ENCODE peak calls at places on chromosome 2, in six cellular contexts. I is fibroblast of villous mesenchyme, U is fibroblast of pulmonary artery, T is MCF 10A, H is AG10803, O is AG04450. S is an unnamed sample.

GRCh38 chr2:131966256-131966655 is 195.5 kb downstream of the ANKRD30BL start:
- DNase-seq in I (no peak), U (no peak), T (no peak), H (no peak), O (no peak), S (no peak)

GRCh38 chr2:100470898-100471514 is 724 bp downstream of the NMS start:
- DNase-seq in I (peak), U (peak), T (peak), H (no peak), O (no peak), S (no peak)

GRCh38 chr2:108460345-108461037 is 11.5 kb downstream of the GCC2 start:
- DNase-seq in I (no peak), U (no peak), T (no peak), H (no peak), O (no peak), S (no peak)

GRCh38 chr2:54545700-54546450 is 89.7 kb downstream of the SPTBN1 start:
- DNase-seq in I (peak), U (peak), T (no peak), H (no peak), O (no peak), S (no peak)

GRCh38 chr2:188119112-188119838 is 172.4 kb upstream of the GULP1 start:
- DNase-seq in I (no peak), U (no peak), T (no peak), H (no peak), O (no peak), S (no peak)

GRCh38 chr2:11539317-11540147 is 5.7 kb downstream of the GREB1 start:
- DNase-seq in I (no peak), U (no peak), T (peak), H (no peak), O (no peak), S (no peak)

GRCh38 chr2:121667618-121668017 is 18.4 kb upstream of the CLASP1 start:
- DNase-seq in I (no peak), U (no peak), T (no peak), H (no peak), O (no peak), S (no peak)

GRCh38 chr2:103459302-103459701 is 697.5 kb downstream of the TMEM182 start:
- DNase-seq in I (no peak), U (no peak), T (no peak), H (no peak), O (no peak), S (no peak)

GRCh38 chr2:68045337-68045736 is 17.5 kb downstream of the C1D start:
- DNase-seq in I (peak), U (peak), T (no peak), H (peak), O (no peak), S (no peak)

GRCh38 chr2:45968946-45969584 is 317.6 kb downstream of the PRKCE start:
- DNase-seq in I (peak), U (no peak), T (no peak), H (peak), O (peak), S (no peak)

GRCh38 chr2:153497938-153498629 is 19.5 kb upstream of the RPRM start:
- DNase-seq in I (no peak), U (no peak), T (peak), H (no peak), O (no peak), S (no peak)
- TF ChIP-seq CTCF in I (no peak), U (no peak), T (no peak), H (no peak), O (no peak), S (no peak)

GRCh38 chr2:29329899-29330298 is 214.7 kb downstream of the CLIP4 start:
- DNase-seq in I (no peak), U (no peak), T (no peak), H (no peak), O (no peak), S (no peak)
- TF ChIP-seq CTCF in I (no peak), U (peak), T (peak), H (peak), O (peak), S (peak)

DNA sequence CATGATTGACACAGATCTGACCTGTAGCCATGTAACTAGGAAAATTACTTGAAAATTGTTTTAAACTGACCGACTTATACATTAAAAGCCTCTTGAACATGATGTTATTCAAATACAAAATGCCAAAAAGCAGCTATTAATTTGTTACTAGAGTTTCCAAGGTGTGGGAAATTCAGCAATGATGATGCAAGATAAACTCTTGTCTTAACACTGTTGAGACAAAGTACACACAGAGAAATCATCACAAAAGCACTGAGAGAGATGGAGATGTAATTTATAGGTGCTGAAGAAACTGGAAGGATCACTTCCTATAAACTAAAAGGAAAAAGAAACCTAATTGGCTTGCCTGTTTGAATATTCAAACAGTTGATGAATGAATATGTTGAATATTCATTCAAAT is 34.7 kb upstream of the WDR75 start:
- DNase-seq in I (peak), U (no peak), T (no peak), H (no peak), O (no peak), S (no peak)
- TF ChIP-seq CTCF in I (no peak), U (no peak), T (no peak), H (no peak), O (no peak), S (no peak)

DNA sequence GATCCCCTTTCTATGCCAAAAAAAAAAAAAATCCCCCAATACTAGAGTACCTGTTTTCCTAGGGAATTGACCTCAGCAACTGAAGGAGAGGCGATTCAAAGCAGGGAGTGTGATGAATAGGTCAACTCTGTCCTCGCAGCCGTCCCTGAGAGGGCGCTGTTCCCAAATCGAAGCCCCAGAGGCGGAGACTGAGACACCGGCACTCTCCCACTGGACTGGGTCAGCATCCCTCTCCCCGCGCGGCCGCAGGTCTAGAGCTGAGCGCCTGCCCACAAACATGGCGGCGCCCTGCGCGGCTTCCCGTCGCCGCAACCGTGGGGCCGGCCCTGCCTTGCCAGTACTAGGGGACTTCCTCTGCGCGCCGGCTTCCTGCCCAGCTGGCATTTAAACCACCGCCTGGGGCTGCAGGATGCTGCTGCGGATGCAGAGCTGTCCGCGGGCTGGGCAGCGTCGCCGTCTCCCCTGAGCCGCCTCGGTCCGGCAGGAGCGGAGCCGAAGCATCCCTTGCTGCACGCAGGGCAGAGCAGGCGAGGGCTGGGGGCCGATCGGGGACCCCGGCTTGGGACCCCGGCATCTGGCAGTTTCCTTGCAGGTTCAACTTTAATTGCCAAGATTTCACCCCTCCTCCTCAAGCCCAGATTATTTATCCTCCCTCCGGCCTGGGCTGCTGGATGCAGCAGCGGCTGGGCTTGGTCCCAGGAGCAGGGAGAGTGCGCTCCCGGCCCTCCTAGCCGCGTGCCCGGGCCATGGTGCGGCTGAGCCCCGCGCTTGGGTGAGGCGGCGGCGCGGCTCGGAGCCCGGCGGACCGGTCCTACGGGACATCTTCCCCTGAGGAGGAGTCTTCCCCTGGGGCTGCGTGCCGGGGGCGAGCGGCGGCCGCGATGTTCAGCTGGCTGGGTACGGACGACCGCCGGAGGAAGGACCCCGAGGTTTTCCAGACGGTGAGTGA is at the start of gene EHD3:
- DNase-seq in I (peak), U (peak), T (peak), H (peak), O (peak), S (peak)
- TF ChIP-seq CTCF in I (peak), U (peak), T (peak), H (peak), O (peak), S (peak)

DNA sequence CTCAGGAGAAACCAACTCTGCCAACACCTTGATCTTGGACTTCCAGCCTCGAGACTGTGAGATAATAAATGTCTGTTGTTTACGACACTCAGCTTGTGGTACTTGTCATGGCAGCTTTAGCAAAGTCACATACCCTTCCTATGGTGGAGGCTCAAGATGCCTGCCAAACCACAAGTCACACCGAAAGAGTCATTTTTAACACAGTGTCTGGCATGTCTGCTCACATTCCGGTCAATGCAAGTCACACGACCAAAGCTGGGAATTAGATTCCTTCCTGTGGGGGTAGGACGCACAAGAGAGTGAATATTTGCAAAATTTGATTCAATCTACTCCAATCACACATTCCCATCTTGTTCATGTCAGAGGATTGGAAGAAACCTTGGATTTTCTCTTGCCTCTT is 24.6 kb downstream of the KCNE4 start:
- DNase-seq in I (no peak), U (peak), T (peak), H (peak), O (no peak), S (no peak)
- TF ChIP-seq CTCF in I (no peak), U (no peak), T (no peak), H (no peak), O (no peak), S (no peak)

DNA sequence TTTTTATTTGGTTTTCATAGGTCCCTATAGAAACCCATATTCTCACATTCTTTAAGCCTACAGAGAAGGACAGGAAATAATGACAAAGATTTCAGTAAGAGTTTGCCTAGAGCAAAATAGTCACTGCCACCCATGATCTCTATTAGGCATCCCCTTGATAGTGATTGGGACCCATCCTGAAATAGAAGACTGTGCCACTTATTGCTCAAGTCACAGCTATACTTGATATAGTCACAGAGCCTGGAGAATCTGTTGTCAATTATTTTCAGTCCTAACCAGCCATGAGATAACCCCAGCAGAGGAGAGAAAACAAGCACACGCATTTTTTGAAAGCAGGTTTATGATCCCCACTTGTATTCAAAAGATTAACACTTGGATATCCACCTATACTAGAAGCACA is 8.2 kb downstream of the ERBB4 start:
- DNase-seq in I (no peak), U (no peak), T (no peak), H (no peak), O (no peak), S (no peak)
- TF ChIP-seq CTCF in I (no peak), U (no peak), T (no peak), H (no peak), O (no peak), S (no peak)